ENCODE peak calls at places on chromosomes 12 and 14, in four cellular contexts. Z is A549, B is pancreas, K is right cardiac atrium. U is an unnamed sample.

GRCh38 chr12:89451876-89452275 is 72.7 kb downstream of the GALNT4 start:
- DNase-seq in K (peak; percentile 60), B (no peak), Z (no peak), U (peak; percentile 30)

GRCh38 chr12:1922075-1922709 is 3.7 kb upstream of the CACNA2D4 start:
- DNase-seq in B (peak; percentile 10), K (peak; percentile 40), Z (no peak), U (no peak)

GRCh38 chr12:103495783-103496456 is at the start of gene C12orf42:
- DNase-seq in B (no peak), Z (peak; percentile 75), K (no peak), U (no peak)

GRCh38 chr12:68497702-68498101 is 113.0 kb upstream of the RAP1B start:
- DNase-seq in B (no peak), Z (peak; percentile 7), K (no peak), U (no peak)

GRCh38 chr12:45727994-45728624 is 1.4 kb upstream of the ARID2 start:
- DNase-seq in B (no peak), K (no peak), Z (no peak), U (no peak)

GRCh38 chr14:80770114-80770917 is 171.2 kb downstream of the CEP128 start:
- DNase-seq in Z (no peak), K (no peak), B (no peak), U (no peak)

GRCh38 chr14:64918216-64918615 is 4.0 kb downstream of the CHURC1 start:
- DNase-seq in Z (no peak), B (no peak), K (no peak), U (no peak)

GRCh38 chr12:117919479-117919878 is 49.3 kb downstream of the KSR2 start:
- DNase-seq in B (no peak), K (no peak), Z (no peak), U (no peak)

GRCh38 chr12:77133566-77133965 is 68.2 kb upstream of the E2F7 start:
- DNase-seq in B (peak; percentile 29), Z (peak; percentile 23), K (peak; percentile 44), U (peak; percentile 27)

GRCh38 chr12:52041695-52042123 is 9.5 kb upstream of the NR4A1 start:
- DNase-seq in K (peak; percentile 89), B (peak; percentile 23), Z (peak; percentile 51), U (peak; percentile 76)

GRCh38 chr12:54418441-54419087 is 502 bp downstream of the ITGA5 start:
- DNase-seq in B (no peak), K (peak; percentile 71), Z (no peak), U (no peak)
- H3K4me1 ChIP-seq in B (peaks cover 12% of the 10 kb centered on the region), K (peaks cover 16% of the 10 kb centered on the region), Z (peaks cover 66% of the 10 kb centered on the region), U (peaks cover 73% of the 10 kb centered on the region)

DNA sequence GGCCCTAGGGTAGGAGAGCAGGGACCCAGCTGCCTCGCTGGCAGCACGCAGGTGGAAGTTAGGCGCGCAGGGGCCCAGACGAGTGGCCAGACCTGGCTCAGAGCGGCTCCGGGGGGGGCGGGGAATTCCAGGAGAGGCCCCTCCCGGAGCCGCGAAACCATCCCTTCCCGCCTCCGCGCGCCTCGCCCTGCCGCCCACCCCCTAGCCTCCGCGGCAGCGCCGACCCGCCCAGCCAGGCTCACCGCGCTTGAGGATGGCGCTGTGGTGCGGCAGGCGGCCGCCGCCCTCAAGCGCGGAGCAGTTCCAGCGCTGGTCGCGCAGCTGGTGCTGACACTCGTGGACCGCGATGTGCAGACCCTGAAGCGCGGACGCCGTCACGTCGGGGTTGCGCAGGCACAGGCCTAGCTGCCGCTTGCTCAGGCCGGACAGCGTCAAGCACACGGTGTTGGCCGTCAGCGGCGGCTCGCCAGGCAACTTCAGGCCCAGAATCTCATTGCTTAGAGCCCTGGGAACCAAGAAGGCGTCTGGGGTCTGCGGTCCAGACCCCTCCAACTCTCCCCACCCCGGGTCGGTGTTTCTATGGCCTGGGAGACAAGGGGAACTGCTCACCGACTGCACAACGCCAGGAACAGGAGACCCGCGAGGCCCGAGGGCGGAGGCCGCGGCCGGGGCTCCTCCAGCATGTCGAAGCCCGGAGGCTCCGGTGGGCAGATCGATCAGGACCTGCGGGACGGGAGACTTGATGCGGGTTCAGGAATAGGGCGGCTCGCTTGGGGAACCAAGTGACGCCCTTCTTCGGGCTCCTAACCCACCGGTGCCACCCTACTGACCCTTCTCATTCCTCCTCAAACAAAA is 1.5 kb downstream of the WNT10B start:
- DNase-seq in Z (no peak), K (peak; percentile 69), B (no peak), U (no peak)
- H3K4me1 ChIP-seq in Z (peaks cover 23% of the 10 kb centered on the region), K (peaks cover 2% of the 10 kb centered on the region), B (no peaks in the 10 kb centered on the region), U (peaks cover 14% of the 10 kb centered on the region)

GRCh38 chr12:76024942-76025600 is 6.5 kb downstream of the PHLDA1 start:
- DNase-seq in K (no peak), Z (peak; percentile 81), B (no peak), U (no peak)
- H3K4me1 ChIP-seq in K (no peaks in the 10 kb centered on the region), Z (peaks cover 56% of the 10 kb centered on the region), B (peaks cover 6% of the 10 kb centered on the region), U (peaks cover 21% of the 10 kb centered on the region)

DNA sequence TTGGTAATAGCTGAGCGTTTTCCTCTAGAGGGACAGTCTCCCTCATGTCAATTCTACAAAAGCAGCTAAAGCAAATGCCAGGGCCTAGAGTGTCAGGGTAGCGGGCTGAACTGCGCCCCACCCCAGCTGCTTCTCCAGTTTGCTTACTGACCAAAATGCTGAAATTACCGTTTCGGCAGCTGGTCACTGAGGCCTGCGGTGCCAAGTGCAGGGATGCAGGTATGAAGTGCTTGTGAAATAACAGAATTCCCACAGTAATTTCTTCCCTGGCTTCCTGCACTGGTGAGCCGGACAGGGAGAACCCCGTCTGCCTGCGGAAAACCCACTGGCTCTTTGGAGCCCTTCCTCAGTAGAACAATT is 19.1 kb downstream of the PSMC1 start:
- DNase-seq in Z (no peak), K (no peak), B (no peak), U (no peak)
- H3K4me1 ChIP-seq in Z (no peaks in the 10 kb centered on the region), K (no peaks in the 10 kb centered on the region), B (no peaks in the 10 kb centered on the region), U (peaks cover 7% of the 10 kb centered on the region)

GRCh38 chr14:94058674-94059138 is 22.3 kb downstream of the DDX24 start:
- DNase-seq in Z (no peak), K (no peak), B (peak; percentile 73), U (no peak)

GRCh38 chr14:94058128-94058673 is 22.8 kb downstream of the DDX24 start:
- DNase-seq in B (no peak), K (no peak), Z (no peak), U (no peak)

GRCh38 chr14:94066089-94066676 is 14.8 kb downstream of the DDX24 start:
- DNase-seq in Z (peak; percentile 12), K (no peak), B (peak; percentile 41), U (no peak)

GRCh38 chr14:94059998-94060397 is 21.0 kb downstream of the DDX24 start:
- DNase-seq in Z (no peak), K (no peak), B (no peak), U (no peak)

GRCh38 chr14:94062344-94062904 is 18.6 kb downstream of the DDX24 start:
- DNase-seq in K (no peak), B (no peak), Z (no peak), U (no peak)
- H3K4me1 ChIP-seq in K (peaks cover 17% of the 10 kb centered on the region), B (peaks cover 57% of the 10 kb centered on the region), Z (peaks cover 18% of the 10 kb centered on the region), U (peaks cover 45% of the 10 kb centered on the region)

GRCh38 chr12:19741132-19741489 is 301.8 kb downstream of the AEBP2 start:
- DNase-seq in B (no peak), Z (no peak), K (no peak), U (no peak)
- H3K4me1 ChIP-seq in B (no peaks in the 10 kb centered on the region), Z (no peaks in the 10 kb centered on the region), K (peaks cover 5% of the 10 kb centered on the region), U (peaks cover 25% of the 10 kb centered on the region)

U was measured in heart left ventricle.